ENCODE peak calls at places on chromosomes 2 and 18, in four cellular contexts. B, X, A and U are unnamed samples.

GRCh38 chr2:194087569-194087968 is 1569.5 kb upstream of the SLC39A10 start:
- DNase-seq in B (no peak), X (no peak), A (no peak), U (no peak)

GRCh38 chr2:1794821-1795220 is 50.5 kb upstream of the PXDN start:
- DNase-seq in B (no peak), X (no peak), A (no peak), U (no peak)

GRCh38 chr2:9799729-9800632 is 43.3 kb upstream of the TAF1B start:
- DNase-seq in B (peak; percentile 89), X (peak; percentile 91), A (peak; percentile 47), U (peak; percentile 77)

GRCh38 chr2:239236043-239236807 is 164.6 kb downstream of the HDAC4 start:
- DNase-seq in B (no peak), X (no peak), A (no peak), U (no peak)

GRCh38 chr18:28647961-28648360 is 471.0 kb upstream of the CDH2 start:
- DNase-seq in B (no peak), X (no peak), A (no peak), U (no peak)

GRCh38 chr2:121076501-121076820 is 208.5 kb downstream of the TFCP2L1 start:
- DNase-seq in B (no peak), X (no peak), A (no peak), U (no peak)

GRCh38 chr2:127423476-127423840 is 5.2 kb downstream of the PROC start:
- DNase-seq in B (no peak), X (no peak), A (no peak), U (no peak)

GRCh38 chr2:177264209-177264538 is 353 bp downstream of the NFE2L2 start:
- DNase-seq in B (peak; percentile 61), X (no peak), A (no peak), U (no peak)

GRCh38 chr2:43129676-43130547 is 96.5 kb downstream of the ZFP36L2 start:
- DNase-seq in B (no peak), X (no peak), A (no peak), U (peak; percentile 65)

GRCh38 chr2:232492236-232492848 is 4.7 kb upstream of the ECEL1 start:
- DNase-seq in B (no peak), X (no peak), A (no peak), U (no peak)

GRCh38 chr2:169131587-169132512 is 62.5 kb downstream of the DHRS9 start:
- DNase-seq in B (peak; percentile 58), X (peak; percentile 57), A (peak; percentile 15), U (peak; percentile 40)

GRCh38 chr2:177285892-177286715 is 21.6 kb upstream of the NFE2L2 start:
- DNase-seq in B (no peak), X (no peak), A (no peak), U (no peak)

GRCh38 chr18:76955529-76956170 is 133.3 kb downstream of the ZNF236 start:
- DNase-seq in B (no peak), X (no peak), A (no peak), U (no peak)

GRCh38 chr2:53724511-53724910 is 43.1 kb upstream of the CHAC2 start:
- DNase-seq in B (no peak), X (no peak), A (no peak), U (no peak)

GRCh38 chr2:234102112-234102511 is 51.6 kb downstream of the SPP2 start:
- DNase-seq in B (no peak), X (no peak), A (no peak), U (peak; percentile 34)

GRCh38 chr2:232295971-232296370 is 82.6 kb upstream of the ALPP start:
- DNase-seq in B (no peak), X (no peak), A (no peak), U (no peak)

GRCh38 chr2:238684362-238685326 is 163.2 kb upstream of the TWIST2 start:
- DNase-seq in B (no peak), X (no peak), A (no peak), U (peak; percentile 29)

GRCh38 chr2:65339648-65340047 is 92.8 kb downstream of the SPRED2 start:
- DNase-seq in B (no peak), X (no peak), A (no peak), U (no peak)

GRCh38 chr2:118833716-118834439 is 13.6 kb downstream of the EN1 start:
- DNase-seq in B (no peak), X (no peak), A (no peak), U (no peak)

GRCh38 chr18:54906636-54907180 is 52.6 kb downstream of the CCDC68 start:
- DNase-seq in B (no peak), X (no peak), A (no peak), U (no peak)

GRCh38 chr2:18518116-18519111 is 42.0 kb downstream of the RDH14 start:
- DNase-seq in B (no peak), X (no peak), A (no peak), U (peak; percentile 10)

GRCh38 chr2:174376967-174377366 is 18.6 kb upstream of the SCRN3 start:
- DNase-seq in B (peak; percentile 15), X (no peak), A (no peak), U (no peak)

GRCh38 chr2:203510256-203510940 is 24.7 kb downstream of the RAPH1 start:
- DNase-seq in B (no peak), X (no peak), A (no peak), U (no peak)

GRCh38 chr2:203510941-203511305 is 24.2 kb downstream of the RAPH1 start:
- DNase-seq in B (no peak), X (no peak), A (no peak), U (no peak)
- TF ChIP-seq SP1 in B (no peak), X (no peak), A (no peak), U (no peak)

GRCh38 chr2:32061973-32062861 is 1.1 kb upstream of the SPAST start:
- DNase-seq in B (peak; percentile 62), X (peak; percentile 34), A (no peak), U (peak; percentile 78)

GRCh38 chr2:32061430-32061829 is 1.9 kb upstream of the SPAST start:
- DNase-seq in B (no peak), X (no peak), A (no peak), U (peak; percentile 50)

GRCh38 chr2:32063310-32064020 is at the start of gene SPAST:
- DNase-seq in B (peak; percentile 97), X (peak; percentile 95), A (peak; percentile 90), U (peak; percentile 98)

GRCh38 chr2:32064713-32065112 is 1.4 kb downstream of the SPAST start:
- DNase-seq in B (no peak), X (no peak), A (no peak), U (no peak)

DNA sequence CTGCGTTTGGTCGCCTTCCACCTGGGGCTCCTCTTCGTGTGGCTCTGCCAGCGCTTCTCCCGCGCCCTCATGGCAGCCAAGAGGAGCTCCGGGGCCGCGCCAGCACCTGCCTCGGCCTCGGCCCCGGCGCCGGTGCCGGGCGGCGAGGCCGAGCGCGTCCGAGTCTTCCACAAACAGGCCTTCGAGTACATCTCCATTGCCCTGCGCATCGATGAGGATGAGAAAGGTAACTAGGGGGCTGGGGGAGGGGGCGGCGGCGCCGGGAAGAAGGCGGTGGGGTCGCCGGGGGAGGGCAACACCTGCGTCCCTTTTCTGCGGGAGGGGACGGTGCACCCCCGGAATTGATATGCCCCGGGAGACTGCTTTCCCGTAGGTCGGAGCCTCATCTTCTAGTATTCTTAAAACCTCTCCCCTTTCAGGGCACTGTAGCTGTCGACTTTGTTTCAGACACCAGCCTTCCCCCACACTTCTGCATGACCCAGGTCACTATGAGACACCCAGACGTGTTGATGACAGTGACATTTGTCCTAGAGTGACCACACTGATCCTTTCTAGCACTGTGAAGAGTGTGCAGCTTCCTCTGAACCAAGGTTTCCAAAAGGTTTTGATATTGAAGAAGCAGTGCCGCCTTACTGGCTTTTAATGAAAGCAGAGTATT is 794 bp downstream of the SPAST start:
- DNase-seq in B (peak; percentile 48), X (no peak), A (no peak), U (no peak)
- TF ChIP-seq BHLHE40 in B (no peak), X (no peak), A (no peak), U (no peak)

GRCh38 chr2:101197215-101197745 is 46.1 kb upstream of the TBC1D8 start:
- DNase-seq in B (no peak), X (no peak), A (no peak), U (peak; percentile 42)

GRCh38 chr2:101200714-101201113 is 49.5 kb upstream of the TBC1D8 start:
- DNase-seq in B (no peak), X (no peak), A (no peak), U (no peak)

GRCh38 chr2:101196220-101196661 is 45.1 kb upstream of the TBC1D8 start:
- DNase-seq in B (no peak), X (no peak), A (no peak), U (peak; percentile 62)

GRCh38 chr2:101197814-101198213 is 46.6 kb upstream of the TBC1D8 start:
- DNase-seq in B (no peak), X (no peak), A (no peak), U (no peak)

GRCh38 chr2:101199153-101199810 is 48.1 kb upstream of the TBC1D8 start:
- DNase-seq in B (no peak), X (no peak), A (no peak), U (no peak)
- TF ChIP-seq FOXM1 in B (no peak), X (no peak), A (no peak), U (no peak)

DNA sequence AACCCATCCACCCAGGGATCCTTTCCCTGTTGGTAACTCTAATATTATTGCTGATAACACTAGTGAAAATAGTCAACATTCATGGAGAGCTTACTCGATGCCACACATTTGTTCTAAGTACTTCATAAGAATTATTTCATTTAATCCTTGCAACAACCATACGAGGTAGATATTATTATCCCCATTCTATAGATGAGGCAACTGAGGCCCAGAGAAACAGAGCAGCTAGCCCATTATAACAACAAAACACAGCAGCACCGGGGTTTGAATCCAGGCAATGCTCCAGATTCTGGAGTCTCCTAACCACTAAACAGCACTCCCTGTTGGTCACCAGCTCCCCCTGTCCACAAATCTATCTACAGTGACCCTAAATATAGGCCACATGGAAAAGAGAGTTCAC is 90.4 kb upstream of the PKDCC start:
- DNase-seq in B (no peak), X (no peak), A (no peak), U (no peak)
- TF ChIP-seq SP1 in B (no peak), X (no peak), A (no peak), U (no peak)